ENCODE peak calls at places on chromosomes 4 and X, in seven cellular contexts. B is HuH-7; O is naive thymus-derived CD8-positive, alpha-beta T cell; Y is A172; A is NCI-H1105 treated with DMSO at 0.1 percent for 48 hours; N is HEK293T; S is GM04504. G is an unnamed sample.

GRCh38 chrX:68648960-68649359 is 1.5 kb downstream of the STARD8 start:
- DNase-seq in Y (no peak), O (no peak), B (no peak), A (no peak), S (no peak), N (no peak), G (no peak)

GRCh38 chr4:67549123-67549522 is 3.8 kb upstream of the CENPC start:
- DNase-seq in O (no peak), B (no peak), A (peak; percentile 47), S (no peak), Y (peak; percentile 2), N (no peak), G (no peak)

GRCh38 chrX:317424-318067 is 1.1 kb downstream of the GTPBP6 start:
- DNase-seq in N (no peak), O (no peak), Y (peak; percentile 24), B (peak; percentile 73), S (no peak), A (no peak), G (no peak)

GRCh38 chrX:50594788-50595187 is 124.2 kb upstream of the DGKK start:
- DNase-seq in S (no peak), N (no peak), O (no peak), A (no peak), B (no peak), Y (no peak), G (no peak)

GRCh38 chrX:136623400-136623799 is 24.6 kb upstream of the CD40LG start:
- DNase-seq in O (no peak), A (no peak), S (no peak), B (no peak), Y (no peak), N (no peak), G (no peak)

GRCh38 chr4:82770607-82771006 is 28.0 kb downstream of the SCD5 start:
- DNase-seq in Y (no peak), O (no peak), S (no peak), N (no peak), B (no peak), A (no peak), G (no peak)

GRCh38 chr4:145732001-145732400 is 52.1 kb downstream of the C4orf51 start:
- DNase-seq in N (no peak), B (no peak), Y (no peak), A (no peak), O (no peak), S (no peak), G (no peak)

GRCh38 chr4:89625599-89626293 is 211.2 kb downstream of the SNCA start:
- DNase-seq in N (no peak), A (no peak), B (no peak), O (no peak), Y (no peak), S (no peak), G (no peak)

GRCh38 chr4:77443941-77444340 is 161.7 kb upstream of the CXCL13 start:
- DNase-seq in B (no peak), N (no peak), S (no peak), O (no peak), Y (no peak), A (no peak), G (no peak)

GRCh38 chrX:68978211-68978780 is 149.5 kb downstream of the EFNB1 start:
- DNase-seq in S (no peak), O (no peak), B (no peak), N (peak; percentile 3), Y (no peak), A (no peak), G (no peak)

GRCh38 chr4:66572949-66573348 is 902.7 kb upstream of the EPHA5 start:
- DNase-seq in S (no peak), O (no peak), N (no peak), Y (no peak), B (no peak), A (no peak), G (no peak)

GRCh38 chr4:110631582-110632505 is 9.0 kb upstream of the PITX2 start:
- DNase-seq in O (no peak), B (peak; percentile 76), N (no peak), Y (no peak), S (no peak), A (peak; percentile 30), G (peak; percentile 78)

GRCh38 chrX:19350831-19351447 is 7.2 kb downstream of the PDHA1 start:
- DNase-seq in A (no peak), S (no peak), Y (no peak), N (no peak), O (no peak), B (no peak), G (no peak)

GRCh38 chrX:153926594-153926862 is 464 bp upstream of the ARHGAP4 start:
- DNase-seq in A (no peak), O (no peak), Y (no peak), S (no peak), N (no peak), B (no peak), G (no peak)

GRCh38 chrX:47047989-47048388 is 30.3 kb upstream of the RGN start:
- DNase-seq in S (no peak), B (peak; percentile 19), N (no peak), Y (peak; percentile 58), A (no peak), O (no peak), G (no peak)

GRCh38 chr4:14667624-14668295 is 334.5 kb upstream of the CPEB2 start:
- DNase-seq in O (no peak), B (no peak), A (no peak), Y (peak; percentile 11), S (no peak), N (no peak), G (no peak)

GRCh38 chr4:1409079-1409805 is 3.0 kb upstream of the NKX1-1 start:
- DNase-seq in N (no peak), A (no peak), O (no peak), B (no peak), Y (no peak), S (no peak), G (no peak)

G was measured in colonic mucosa.